ENCODE peak calls at places on chromosomes 5 and 9, in seven cellular contexts. V, W, L, I, N, E and M are unnamed samples. For H3K4me1, the result is how much of the 10 kb centered on the place peaks cover.

GRCh38 chr9:88198346-88198807 is 60.1 kb upstream of the SPATA31C2 start:
- DNase-seq in N (peak), I (no peak), W (peak), E (peak), V (no peak), L (no peak), M (no peak)

GRCh38 chr5:93348231-93348630 is 232.8 kb downstream of the NR2F1-AS1 start:
- DNase-seq in I (no peak), N (no peak), E (no peak), V (no peak), L (no peak), W (no peak), M (no peak)

GRCh38 chr5:137281201-137281600 is 217.9 kb downstream of the SPOCK1 start:
- DNase-seq in W (no peak), L (no peak), N (no peak), V (no peak), E (no peak), I (no peak), M (no peak)

GRCh38 chr9:93116049-93116961 is 17.7 kb downstream of the NINJ1 start:
- DNase-seq in V (peak), W (no peak), E (peak), I (no peak), N (peak), L (no peak), M (peak)

GRCh38 chr5:40080191-40080590 is 599.5 kb upstream of the PTGER4 start:
- DNase-seq in W (no peak), I (no peak), L (no peak), V (no peak), N (no peak), E (no peak), M (no peak)

GRCh38 chr5:127313847-127314473 is 23.4 kb downstream of the MEGF10 start:
- DNase-seq in W (peak), I (peak), L (peak), E (no peak), N (peak), V (peak), M (peak)

GRCh38 chr5:53820119-53820801 is 259.8 kb downstream of the NDUFS4 start:
- DNase-seq in L (no peak), I (no peak), V (no peak), N (no peak), W (no peak), E (no peak), M (no peak)

GRCh38 chr5:66945389-66946349 is 250.9 kb downstream of the CD180 start:
- DNase-seq in E (no peak), L (no peak), N (no peak), W (no peak), I (no peak), V (no peak), M (no peak)

GRCh38 chr9:69175488-69175872 is 1.4 kb downstream of the TJP2 start:
- DNase-seq in N (peak), I (no peak), W (no peak), V (no peak), E (peak), L (no peak), M (no peak)

GRCh38 chr9:132007371-132007701 is 72.3 kb downstream of the MED27 start:
- DNase-seq in V (no peak), E (no peak), N (no peak), L (no peak), I (no peak), W (no peak), M (no peak)

GRCh38 chr5:122701640-122702523 is 73.0 kb upstream of the SNX2 start:
- DNase-seq in N (no peak), V (no peak), W (peak), L (no peak), E (no peak), I (no peak), M (no peak)

GRCh38 chr9:37374892-37375291 is 47.6 kb upstream of the GRHPR start:
- DNase-seq in E (no peak), L (no peak), W (peak), I (no peak), V (no peak), N (no peak), M (peak)

GRCh38 chr5:41648976-41649375 is 138.6 kb upstream of the PLCXD3 start:
- DNase-seq in E (no peak), I (no peak), W (no peak), L (no peak), V (no peak), N (no peak), M (no peak)

GRCh38 chr5:149735066-149735465 is 5.0 kb downstream of the PPARGC1B start:
- DNase-seq in W (no peak), V (no peak), L (no peak), N (no peak), E (no peak), I (no peak), M (no peak)

GRCh38 chr5:169627551-169627950 is 9.5 kb upstream of the DOCK2 start:
- DNase-seq in N (peak), V (no peak), L (no peak), I (no peak), W (no peak), E (no peak), M (no peak)

GRCh38 chr9:70588999-70589398 is 174.5 kb upstream of the KLF9 start:
- DNase-seq in L (no peak), E (no peak), I (no peak), W (no peak), N (no peak), V (no peak), M (no peak)

GRCh38 chr5:141914154-141914743 is 9.4 kb upstream of the DELE1 start:
- DNase-seq in L (peak), W (peak), V (peak), N (peak), I (no peak), E (peak), M (peak)

GRCh38 chr5:133051547-133052316 is at the start of gene HSPA4:
- DNase-seq in V (peak), I (peak), L (peak), W (peak), N (peak), E (peak), M (peak)

GRCh38 chr5:133049726-133050048 is 2.1 kb upstream of the HSPA4 start:
- DNase-seq in I (no peak), N (no peak), V (no peak), W (no peak), L (no peak), E (no peak), M (no peak)

GRCh38 chr5:133051117-133051546 is 681 bp upstream of the HSPA4 start:
- DNase-seq in L (no peak), V (no peak), I (no peak), E (no peak), N (peak), W (no peak), M (no peak)

GRCh38 chr5:133048993-133049725 is 2.7 kb upstream of the HSPA4 start:
- DNase-seq in N (peak), W (no peak), E (peak), V (no peak), L (no peak), I (no peak), M (no peak)

GRCh38 chr5:133050500-133050899 is 1.3 kb upstream of the HSPA4 start:
- DNase-seq in N (no peak), V (no peak), I (no peak), L (no peak), E (no peak), W (peak), M (no peak)
- H3K4me3 ChIP-seq in N (peak), V (peak), I (peak), L (peak), E (peak), W (peak), M (peak)

GRCh38 chr9:124498040-124498439 is 9.2 kb downstream of the NR5A1 start:
- DNase-seq in I (no peak), E (no peak), V (no peak), W (no peak), N (no peak), L (no peak), M (no peak)

GRCh38 chr9:124498499-124499146 is 8.6 kb downstream of the NR5A1 start:
- DNase-seq in N (no peak), E (no peak), L (no peak), W (no peak), I (no peak), V (no peak), M (no peak)

GRCh38 chr9:124495105-124496074 is 11.8 kb downstream of the NR5A1 start:
- DNase-seq in E (no peak), W (no peak), I (no peak), L (peak), V (no peak), N (no peak), M (no peak)

GRCh38 chr9:124497441-124497840 is 9.8 kb downstream of the NR5A1 start:
- DNase-seq in W (no peak), V (no peak), E (no peak), I (no peak), L (no peak), N (no peak), M (no peak)

DNA sequence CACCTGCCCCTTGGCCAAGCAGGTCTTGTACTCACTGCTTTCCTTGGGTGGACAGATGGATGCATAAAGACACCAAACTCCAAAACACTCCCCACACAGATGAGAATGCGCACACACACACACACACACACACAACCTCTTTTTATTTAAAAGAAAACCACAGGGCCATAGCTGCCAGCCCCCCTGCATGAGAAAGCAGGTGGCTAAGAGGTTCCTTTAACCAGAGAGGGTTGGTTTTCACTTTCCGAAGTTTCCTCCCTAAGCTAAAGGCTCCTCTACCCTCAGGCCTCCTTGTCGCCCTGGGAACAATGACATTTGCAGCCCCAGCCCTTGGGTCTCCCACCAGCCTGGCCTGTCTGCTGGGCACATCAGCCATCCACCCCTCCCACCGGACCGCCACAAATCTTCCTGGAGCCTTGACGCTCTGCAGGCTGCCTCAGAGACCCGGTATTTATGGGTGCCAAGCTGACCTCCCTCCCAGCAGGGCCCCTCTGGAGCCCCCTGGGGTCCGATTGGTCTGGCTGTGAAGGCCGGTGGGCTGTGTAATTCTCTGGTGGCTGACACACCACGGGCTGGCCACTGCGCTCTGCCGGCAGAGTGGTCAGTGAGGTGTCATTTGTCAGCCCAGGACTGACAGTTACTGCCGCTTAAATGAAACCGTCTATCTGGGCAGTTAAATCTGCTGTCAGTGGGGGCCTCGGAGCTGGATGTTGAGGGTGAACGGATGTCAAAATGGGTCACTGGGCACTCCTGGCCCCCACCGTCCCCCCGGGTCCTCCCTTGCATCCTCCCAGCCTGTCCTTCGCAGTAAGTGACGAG is 10.9 kb downstream of the NR5A1 start:
- DNase-seq in L (no peak), N (no peak), I (no peak), V (no peak), E (no peak), W (no peak), M (no peak)
- H3K4me1 ChIP-seq in L (half or more), N (under half), I (under half), V (under half), E (under half), W (under half), M (half or more)

DNA sequence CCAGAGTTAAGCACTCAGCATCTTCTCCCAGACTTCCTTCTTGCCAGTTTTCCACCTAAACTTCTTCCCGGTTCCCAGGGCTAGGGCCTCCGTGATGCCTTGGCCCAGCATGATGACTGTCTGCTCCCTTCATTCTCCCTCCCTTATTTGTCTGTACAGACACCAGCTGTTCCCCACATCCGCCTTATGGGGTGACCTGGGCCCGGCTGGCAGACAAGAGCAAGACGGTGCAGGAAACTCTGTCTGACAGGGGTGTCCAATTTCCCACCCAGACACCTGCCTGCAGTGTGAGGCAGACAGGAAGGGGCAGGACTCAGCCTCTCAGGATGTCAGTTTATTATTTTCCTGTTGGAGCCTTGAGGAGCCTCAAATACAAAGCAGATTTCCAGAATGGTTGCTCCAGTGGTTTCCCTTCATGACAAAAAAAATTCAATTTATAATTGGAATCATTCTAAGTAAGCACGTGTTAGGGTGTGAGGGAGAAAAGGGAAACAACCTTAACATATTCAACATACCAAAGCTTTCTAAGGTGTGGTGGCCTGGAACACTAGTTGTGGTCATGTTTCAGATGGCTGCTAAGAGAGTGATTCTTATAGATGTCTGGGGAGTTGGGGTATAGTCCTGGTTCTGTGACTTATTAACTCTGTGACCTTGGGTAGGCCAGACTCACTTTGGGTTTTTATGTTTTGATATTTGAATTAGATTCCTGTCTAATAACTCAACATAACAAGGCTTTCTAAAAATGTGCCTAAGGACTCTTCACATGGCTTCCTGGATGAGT is 234.5 kb downstream of the PAPPA start:
- DNase-seq in I (no peak), N (no peak), E (no peak), W (no peak), V (no peak), L (no peak), M (no peak)
- H3K4me3 ChIP-seq in I (no peak), N (no peak), E (no peak), W (no peak), V (no peak), L (no peak), M (no peak)

DNA sequence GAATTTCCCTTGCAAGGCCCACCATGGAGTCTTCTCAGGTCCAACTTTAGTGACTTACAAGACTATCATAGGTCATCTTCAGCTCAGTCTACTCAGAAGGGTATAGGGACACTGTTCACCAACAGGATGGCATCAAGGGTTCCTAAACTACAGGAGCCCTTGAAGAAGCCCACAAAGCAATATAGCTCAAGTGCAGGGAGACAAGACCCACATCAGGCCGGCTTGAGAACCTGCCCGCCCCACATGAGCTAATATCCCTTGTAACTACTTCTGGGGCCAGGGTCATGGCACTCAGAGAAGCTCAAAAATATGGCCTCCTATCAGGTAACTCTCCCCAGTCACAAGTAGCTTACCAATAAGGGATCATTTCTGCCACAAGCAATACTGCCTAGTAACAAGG is 249.9 kb downstream of the CDK5RAP2 start:
- DNase-seq in W (no peak), N (no peak), E (no peak), I (no peak), L (no peak), V (no peak), M (no peak)
- H3K4me1 ChIP-seq in W (under half), N (under half), E (under half), I (under half), L (under half), V (under half), M (under half)

GRCh38 chr5:104370523-104370922 is 807.9 kb upstream of the NUDT12 start:
- DNase-seq in V (no peak), E (no peak), N (no peak), W (no peak), I (no peak), L (no peak), M (no peak)
- H3K4me3 ChIP-seq in V (no peak), E (no peak), N (no peak), W (no peak), I (no peak), L (no peak), M (no peak)

DNA sequence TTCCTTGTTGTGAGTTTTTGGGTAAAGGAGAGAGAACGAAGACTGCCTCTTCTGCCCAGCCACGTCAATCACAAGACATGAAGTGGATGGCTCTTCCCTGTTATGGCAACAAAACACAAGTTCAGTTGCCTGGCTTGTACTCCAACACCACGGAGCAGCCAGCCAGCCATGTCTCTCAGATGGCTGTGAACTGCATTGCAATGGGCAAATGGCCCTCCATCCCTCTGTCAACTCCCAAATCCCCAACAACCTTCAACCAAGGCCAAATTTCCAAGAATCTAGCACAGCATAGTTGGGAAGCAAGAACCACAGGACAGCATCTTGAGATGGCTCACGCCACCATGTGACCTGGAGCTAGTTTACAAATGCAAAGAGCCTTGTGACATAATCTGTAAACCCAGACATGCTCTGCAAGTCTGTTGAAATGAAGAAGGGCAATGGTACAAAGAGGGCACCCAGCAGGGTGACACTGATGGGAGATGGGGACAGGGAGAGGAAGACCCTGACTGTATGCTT is 53.9 kb downstream of the ZNF366 start:
- DNase-seq in L (no peak), E (no peak), V (no peak), I (no peak), W (no peak), N (no peak), M (no peak)
- H3K4me1 ChIP-seq in L (under half), E (under half), V (under half), I (under half), W (under half), N (under half), M (under half)

GRCh38 chr5:81854915-81855314 is 104.0 kb upstream of the SSBP2 start:
- DNase-seq in E (no peak), W (no peak), N (no peak), I (no peak), V (no peak), L (peak), M (no peak)

GRCh38 chr5:81855576-81855975 is 104.7 kb upstream of the SSBP2 start:
- DNase-seq in L (no peak), E (no peak), N (no peak), W (no peak), V (no peak), I (no peak), M (no peak)

GRCh38 chr5:81853005-81853357 is 102.1 kb upstream of the SSBP2 start:
- DNase-seq in N (no peak), W (peak), V (no peak), E (no peak), L (peak), I (no peak), M (no peak)

GRCh38 chr5:81852277-81853004 is 101.5 kb upstream of the SSBP2 start:
- DNase-seq in N (peak), I (no peak), L (peak), W (peak), V (peak), E (peak), M (peak)

DNA sequence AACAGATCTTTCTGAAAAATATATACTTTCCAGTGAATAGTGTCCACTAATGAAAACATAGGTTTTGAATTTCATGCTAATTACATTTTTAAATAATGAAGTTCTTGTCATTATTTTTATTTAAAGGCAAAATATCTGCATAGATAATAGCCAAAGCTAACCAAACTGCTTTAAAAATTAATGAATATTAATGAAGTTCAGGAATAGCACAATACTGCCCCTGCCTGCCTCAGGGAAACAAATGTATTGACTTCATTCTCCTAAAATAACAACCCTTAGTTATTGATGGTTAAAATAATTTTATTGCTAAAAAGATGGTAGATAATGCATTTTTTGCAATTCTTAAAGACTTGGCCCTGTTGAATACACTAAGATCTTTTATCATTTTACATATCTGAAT is 103.6 kb upstream of the SSBP2 start:
- DNase-seq in E (no peak), W (no peak), N (peak), V (no peak), I (no peak), L (no peak), M (no peak)
- H3K4me3 ChIP-seq in E (no peak), W (no peak), N (no peak), V (no peak), I (no peak), L (no peak), M (no peak)